ENCODE peak calls at places on chromosomes 13 and 19, in six cellular contexts. M is IMR-90, O is mesendoderm, K is H1, R is neuronal stem cell, I is mesenchymal stem cell. G is an unnamed sample.

GRCh38 chr13:51000576-51001260 is 91.1 kb downstream of the RNASEH2B start:
- DNase-seq in M (peak), R (no peak), I (peak), K (no peak), O (no peak), G (no peak)

GRCh38 chr13:88919970-88920628 is 1248.9 kb downstream of the SLITRK5 start:
- DNase-seq in M (no peak), I (no peak), R (no peak), O (no peak), K (no peak), G (no peak)

GRCh38 chr19:16400911-16401675 is 70.7 kb downstream of the EPS15L1 start:
- DNase-seq in R (no peak), M (peak), K (no peak), O (no peak), I (no peak), G (no peak)

GRCh38 chr13:90232291-90232690 is 1115.2 kb upstream of the MIR17HG start:
- DNase-seq in M (no peak), R (no peak), I (no peak), K (no peak), O (peak), G (no peak)

GRCh38 chr13:44710576-44710975 is 134.4 kb upstream of the TSC22D1 start:
- DNase-seq in O (peak), R (no peak), I (peak), K (no peak), M (peak), G (no peak)

GRCh38 chr13:37429976-37430375 is 168.6 kb downstream of the POSTN start:
- DNase-seq in K (no peak), M (peak), R (no peak), O (no peak), I (peak), G (no peak)

GRCh38 chr13:56247692-56248091 is 893.0 kb upstream of the PRR20A start:
- DNase-seq in O (no peak), I (no peak), M (no peak), K (no peak), R (no peak), G (no peak)

GRCh38 chr13:50580684-50581305 is 262.7 kb downstream of the DLEU7 start:
- DNase-seq in K (no peak), M (peak), O (no peak), I (peak), R (no peak), G (no peak)

GRCh38 chr13:109698779-109699178 is 87.6 kb downstream of the IRS2 start:
- DNase-seq in O (no peak), I (peak), M (peak), K (no peak), R (no peak), G (no peak)

GRCh38 chr13:29499766-29500165 is 95.7 kb downstream of the SLC7A1 start:
- DNase-seq in R (no peak), I (no peak), M (no peak), K (no peak), O (no peak), G (no peak)

GRCh38 chr13:45826741-45827140 is 24.8 kb downstream of the SIAH3 start:
- DNase-seq in M (no peak), O (no peak), K (no peak), R (no peak), I (no peak), G (no peak)

GRCh38 chr19:19067276-19068072 is 3.7 kb downstream of the SLC25A42 start:
- DNase-seq in M (no peak), R (no peak), K (no peak), O (no peak), I (no peak), G (no peak)

GRCh38 chr19:49196527-49197240 is 39.1 kb downstream of the TRPM4 start:
- DNase-seq in M (no peak), K (no peak), O (no peak), R (no peak), I (no peak), G (no peak)

GRCh38 chr13:72221276-72221962 is 354.4 kb upstream of the DACH1 start:
- DNase-seq in O (peak), I (peak), R (no peak), M (no peak), K (peak), G (peak)

GRCh38 chr13:20566917-20567755 is at the start of gene IFT88:
- DNase-seq in R (peak), M (peak), I (peak), O (peak), K (peak), G (peak)

GRCh38 chr19:37979547-37980082 is 72.6 kb downstream of the SIPA1L3 start:
- DNase-seq in I (no peak), R (no peak), M (no peak), K (no peak), O (no peak), G (no peak)
- H4K8ac ChIP-seq in I (peak), R (no peak), M (peak), K (peak), O (no peak), G (no peak)

GRCh38 chr13:48923376-48923775 is 52.3 kb upstream of the FNDC3A start:
- DNase-seq in R (no peak), M (no peak), O (no peak), I (no peak), K (no peak), G (no peak)
- H3K9ac ChIP-seq in R (no peak), M (no peak), O (no peak), I (no peak), K (no peak), G (no peak)

GRCh38 chr13:76830805-76831204 is 55.4 kb downstream of the KCTD12 start:
- DNase-seq in M (no peak), O (no peak), K (no peak), R (no peak), I (no peak), G (no peak)
- H4K8ac ChIP-seq in M (no peak), O (no peak), K (no peak), R (no peak), I (no peak), G (no peak)

DNA sequence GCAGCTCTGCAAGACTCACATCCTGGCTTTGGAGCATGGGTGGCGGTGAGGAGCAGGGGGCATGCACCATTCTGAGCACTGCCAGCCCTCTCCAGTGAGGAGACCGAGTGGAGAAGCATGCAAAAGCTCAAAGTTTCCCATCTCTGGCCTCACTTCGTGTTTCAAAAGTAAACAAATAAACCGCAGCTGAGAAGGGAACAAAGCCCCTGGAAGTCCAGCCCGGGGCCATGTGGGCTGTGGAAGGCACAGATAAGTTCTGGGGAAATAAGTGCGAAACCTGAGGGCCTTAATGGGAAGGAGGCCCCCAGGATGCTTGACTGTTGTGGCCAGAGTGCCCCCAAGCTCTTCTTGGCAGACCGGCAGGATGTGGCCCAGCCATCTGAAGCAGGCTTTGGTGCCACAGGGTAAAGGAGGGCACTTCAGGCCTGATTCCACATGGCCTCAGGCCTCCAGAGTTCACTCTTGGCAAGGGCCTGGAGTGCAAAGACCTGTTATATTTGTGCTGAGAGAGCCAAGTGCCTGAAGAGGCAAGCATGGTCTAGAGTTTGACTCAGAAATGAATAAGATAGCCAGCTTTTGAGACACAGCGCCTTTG is 1.2 kb downstream of the MEDAG start:
- DNase-seq in K (no peak), O (peak), R (no peak), I (peak), M (peak), G (no peak)
- H3K9ac ChIP-seq in K (no peak), O (no peak), R (no peak), I (peak), M (no peak), G (no peak)

DNA sequence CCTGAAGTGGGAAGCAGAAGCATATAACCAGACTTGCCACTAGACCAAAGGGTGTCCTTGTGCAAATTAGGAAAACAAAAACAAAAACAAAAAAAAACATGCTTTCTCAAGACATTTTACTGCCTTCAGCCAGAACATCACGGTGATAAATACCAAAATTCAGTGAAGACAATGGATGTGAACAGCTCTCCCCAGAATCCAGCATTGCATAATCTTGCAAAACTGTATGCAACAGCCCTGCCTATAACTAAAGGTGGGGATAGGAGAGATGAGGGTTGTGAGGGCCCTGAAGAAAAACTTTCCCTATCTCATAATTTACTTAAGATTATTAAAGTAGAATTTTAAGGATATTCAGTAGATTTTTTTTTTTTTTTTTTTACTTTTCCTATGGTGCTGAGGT is 24.9 kb upstream of the NDFIP2 start:
- DNase-seq in R (no peak), O (no peak), M (no peak), I (no peak), K (no peak), G (no peak)
- H4K8ac ChIP-seq in R (no peak), O (no peak), M (no peak), I (no peak), K (no peak), G (no peak)

DNA sequence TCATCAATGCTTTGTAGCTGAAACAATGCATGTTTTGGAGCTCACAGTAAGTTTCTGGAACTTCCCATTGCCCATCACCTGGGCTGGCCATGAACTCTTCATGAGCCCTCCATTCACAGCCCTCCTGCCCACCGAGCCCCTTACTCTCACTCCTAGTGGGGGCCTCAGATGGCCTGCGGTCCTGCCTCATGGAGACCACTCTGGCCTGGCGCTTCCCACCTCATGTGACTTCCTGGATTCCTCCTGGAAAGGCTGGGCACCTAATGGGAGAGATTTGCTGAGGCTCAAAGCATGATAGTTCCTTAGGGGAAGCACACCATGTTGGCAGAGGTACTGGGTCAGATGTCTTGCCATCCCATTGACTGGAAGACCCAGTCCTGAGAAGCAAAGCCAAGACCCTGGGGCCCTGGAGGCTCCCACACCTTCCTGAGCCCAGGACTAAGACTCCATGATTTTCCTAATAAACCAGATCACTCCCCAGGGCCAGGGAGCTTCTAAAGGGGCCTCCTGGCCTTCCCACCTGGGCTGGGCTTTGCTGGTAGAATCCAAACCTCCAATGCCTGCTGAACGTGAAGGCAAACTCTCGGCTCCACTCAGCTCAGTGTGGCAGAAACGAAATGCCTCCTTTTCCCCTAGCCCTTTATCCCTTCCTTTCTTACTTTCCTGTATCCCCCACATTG is 49.4 kb upstream of the ZNF536 start:
- DNase-seq in M (no peak), R (no peak), I (no peak), K (no peak), O (no peak), G (peak)
- H3K9ac ChIP-seq in M (no peak), R (no peak), I (no peak), K (no peak), O (no peak), G (no peak)

GRCh38 chr13:61756031-61756430 is 340.4 kb upstream of the PCDH20 start:
- DNase-seq in O (no peak), R (no peak), I (no peak), M (no peak), K (no peak), G (no peak)

GRCh38 chr13:61751039-61751438 is 335.4 kb upstream of the PCDH20 start:
- DNase-seq in K (no peak), O (no peak), I (no peak), M (no peak), R (no peak), G (no peak)
- H4K8ac ChIP-seq in K (no peak), O (no peak), I (no peak), M (no peak), R (no peak), G (no peak)

DNA sequence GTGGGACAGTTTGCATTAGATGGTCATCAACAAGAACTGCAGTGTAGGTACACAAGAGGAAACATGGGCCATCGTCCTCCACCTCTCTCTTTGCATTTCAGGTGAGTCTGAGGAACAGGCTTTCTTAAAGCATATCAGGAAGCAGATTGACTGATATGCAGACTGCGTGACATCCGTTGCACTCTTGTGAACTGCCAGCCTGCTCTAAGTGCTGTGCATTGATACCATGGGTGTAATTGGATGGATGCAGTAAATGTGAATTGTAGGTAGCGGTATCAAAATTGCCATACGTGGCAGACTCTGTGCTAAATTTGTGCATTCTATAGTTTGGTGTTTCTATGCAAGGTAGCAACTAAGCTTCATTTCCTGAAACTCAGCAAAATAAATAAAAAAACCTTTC is 1008.3 kb downstream of the EFNB2 start:
- DNase-seq in M (no peak), O (no peak), R (no peak), I (no peak), K (no peak), G (no peak)
- H3K9ac ChIP-seq in M (no peak), O (no peak), R (no peak), I (no peak), K (no peak), G (no peak)

GRCh38 chr19:40811478-40812341 is 12.7 kb downstream of the EGLN2 start:
- DNase-seq in O (no peak), I (peak), R (peak), K (no peak), M (no peak), G (peak)
- H4K8ac ChIP-seq in O (no peak), I (peak), R (no peak), K (no peak), M (peak), G (no peak)

DNA sequence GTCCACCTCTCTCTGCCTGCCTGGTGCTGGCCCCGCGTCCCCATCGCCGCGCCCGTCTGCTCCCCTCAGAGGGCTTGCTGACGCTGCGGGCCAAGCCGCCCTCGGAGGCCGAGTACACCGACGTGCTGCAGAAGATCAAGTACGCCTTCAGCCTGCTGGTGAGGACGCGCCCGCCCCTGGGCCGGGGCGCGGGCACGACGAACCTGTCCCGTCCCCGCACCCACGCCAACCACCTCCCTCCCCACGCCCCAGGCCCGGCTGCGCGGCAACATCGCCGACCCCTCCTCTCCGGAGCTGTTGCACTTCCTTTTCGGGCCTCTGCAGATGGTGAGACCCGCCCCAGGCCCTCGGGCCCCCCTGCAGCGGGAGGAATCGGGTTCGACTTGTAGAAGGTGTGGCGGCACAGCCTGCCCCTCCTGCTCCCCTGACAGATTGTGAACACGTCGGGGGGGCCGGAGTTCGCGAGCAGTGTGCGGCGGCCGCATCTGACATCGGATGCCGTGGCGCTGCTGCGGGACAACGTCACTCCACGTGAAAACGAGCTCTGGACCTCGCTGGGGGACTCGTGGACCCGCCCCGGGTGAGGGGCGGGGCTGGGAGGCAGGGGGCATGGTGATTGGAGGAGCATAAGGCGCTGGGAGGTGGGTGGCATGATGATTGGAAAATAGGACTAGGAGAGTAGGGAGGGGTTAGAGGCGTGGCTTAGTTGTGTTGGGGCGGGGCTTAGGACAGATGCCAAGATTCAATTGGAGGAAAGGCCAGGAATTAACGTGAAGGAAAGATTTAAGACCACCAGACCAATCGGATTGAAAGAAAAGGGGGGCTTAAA is 6.6 kb downstream of the EPS8L1 start:
- DNase-seq in K (peak), I (peak), O (peak), M (peak), R (no peak), G (peak)
- H3K9ac ChIP-seq in K (peak), I (no peak), O (no peak), M (no peak), R (no peak), G (peak)

G was measured in H9.